ENCODE peak calls at places on chromosomes 7 and 10, in four cellular contexts. B is heart right ventricle, I is GM04504, G is psoas muscle. Y is an unnamed sample.

GRCh38 chr10:13404305-13404759 is 56.2 kb upstream of the SEPHS1 start:
- DNase-seq in B (no peak), I (no peak), G (no peak), Y (no peak)

GRCh38 chr10:101613646-101614045 is 25.5 kb downstream of the DPCD start:
- DNase-seq in B (no peak), I (no peak), G (no peak), Y (no peak)

GRCh38 chr7:102891693-102892261 is 21.0 kb upstream of the LRRC17 start:
- DNase-seq in B (no peak), I (peak), G (peak), Y (peak)

GRCh38 chr10:27019827-27020226 is 80.5 kb downstream of the ANKRD26 start:
- DNase-seq in B (no peak), I (no peak), G (no peak), Y (no peak)

GRCh38 chr7:17315974-17316373 is 17.5 kb downstream of the AHR start:
- DNase-seq in B (no peak), I (no peak), G (no peak), Y (no peak)

GRCh38 chr10:119831656-119832055 is 41.0 kb downstream of the MCMBP start:
- DNase-seq in B (no peak), I (no peak), G (no peak), Y (no peak)

GRCh38 chr7:101916041-101916800 is 98.8 kb downstream of the CUX1 start:
- DNase-seq in B (no peak), I (no peak), G (no peak), Y (peak)

GRCh38 chr10:3622427-3622826 is 162.6 kb downstream of the KLF6 start:
- DNase-seq in B (no peak), I (no peak), G (no peak), Y (no peak)

GRCh38 chr7:112182749-112183148 is 23.4 kb downstream of the DOCK4 start:
- DNase-seq in B (peak), I (no peak), G (peak), Y (no peak)

GRCh38 chr10:101018118-101018599 is 12.8 kb downstream of the PDZD7 start:
- DNase-seq in B (no peak), I (no peak), G (no peak), Y (no peak)

GRCh38 chr7:29038463-29038862 is 80.3 kb upstream of the TRIL start:
- DNase-seq in B (no peak), I (no peak), G (no peak), Y (no peak)

GRCh38 chr10:125093199-125093841 is 67.0 kb downstream of the CTBP2 start:
- DNase-seq in B (peak), I (peak), G (peak), Y (peak)

GRCh38 chr10:97065686-97066679 is 119.8 kb downstream of the SLIT1 start:
- DNase-seq in B (no peak), I (no peak), G (no peak), Y (no peak)

GRCh38 chr10:12825255-12825654 is 176.3 kb downstream of the CCDC3 start:
- DNase-seq in B (no peak), I (no peak), G (no peak), Y (no peak)

GRCh38 chr10:30536578-30536977 is 93.0 kb downstream of the LYZL2 start:
- DNase-seq in B (no peak), I (no peak), G (no peak), Y (no peak)

Y was measured in gastrocnemius medialis.